ENCODE peak calls at places on chromosomes 7 and 10, in nine cellular contexts. D, U, A, S, L, H, C, E and X are unnamed samples. For H3K27me3, the result is how much of the 10 kb centered on the place peaks cover.

GRCh38 chr7:26188291-26188999 is 12.1 kb downstream of the HNRNPA2B1 start:
- DNase-seq in D (no peak), U (no peak), A (no peak), S (no peak), L (no peak), H (no peak), C (no peak), E (no peak), X (no peak)

GRCh38 chr7:124171068-124171467 is 138.2 kb upstream of the TMEM229A start:
- DNase-seq in D (peak), U (no peak), A (no peak), S (peak), L (no peak), H (no peak), C (no peak), E (no peak), X (no peak)

GRCh38 chr10:6058677-6059475 is 3.3 kb downstream of the IL2RA start:
- DNase-seq in D (no peak), U (no peak), A (no peak), S (no peak), L (no peak), H (no peak), C (no peak), E (no peak), X (no peak)

GRCh38 chr7:149317986-149318672 is 56.1 kb downstream of the ZNF783 start:
- DNase-seq in D (no peak), U (no peak), A (no peak), S (no peak), L (no peak), H (no peak), C (no peak), E (no peak), X (no peak)

GRCh38 chr7:1512781-1513656 is 8.8 kb upstream of the INTS1 start:
- DNase-seq in D (peak), U (peak), A (peak), S (peak), L (no peak), H (no peak), C (peak), E (peak), X (no peak)

GRCh38 chr7:44827567-44827966 is 20.3 kb downstream of the H2AZ2 start:
- DNase-seq in D (no peak), U (peak), A (no peak), S (no peak), L (no peak), H (no peak), C (no peak), E (no peak), X (no peak)

GRCh38 chr10:7408003-7408493 is 2.8 kb downstream of the SFMBT2 start:
- DNase-seq in D (peak), U (peak), A (no peak), S (no peak), L (no peak), H (peak), C (peak), E (peak), X (no peak)

GRCh38 chr10:45372251-45372951 is 1.6 kb upstream of the ALOX5 start:
- DNase-seq in D (no peak), U (no peak), A (no peak), S (no peak), L (no peak), H (no peak), C (no peak), E (no peak), X (no peak)

GRCh38 chr7:98107313-98107691 is 640 bp downstream of the LMTK2 start:
- DNase-seq in D (no peak), U (no peak), A (no peak), S (no peak), L (peak), H (no peak), C (peak), E (no peak), X (no peak)

GRCh38 chr10:48608926-48609325 is 4.1 kb upstream of the ARHGAP22 start:
- DNase-seq in D (no peak), U (no peak), A (no peak), S (no peak), L (no peak), H (peak), C (peak), E (no peak), X (no peak)

GRCh38 chr10:111113961-111114830 is 37.4 kb downstream of the ADRA2A start:
- DNase-seq in D (no peak), U (no peak), A (no peak), S (peak), L (no peak), H (no peak), C (peak), E (no peak), X (no peak)

GRCh38 chr10:109978481-109978880 is 29.3 kb upstream of the ADD3 start:
- DNase-seq in D (peak), U (no peak), A (no peak), S (peak), L (peak), H (no peak), C (peak), E (no peak), X (no peak)

GRCh38 chr7:93390660-93391059 is 158.5 kb downstream of the VPS50 start:
- DNase-seq in D (no peak), U (no peak), A (no peak), S (no peak), L (no peak), H (no peak), C (no peak), E (no peak), X (no peak)

GRCh38 chr7:138954545-138955475 is 26.4 kb downstream of the KIAA1549 start:
- DNase-seq in D (no peak), U (no peak), A (no peak), S (no peak), L (no peak), H (no peak), C (no peak), E (no peak), X (no peak)

GRCh38 chr10:48935141-48935540 is 4.5 kb downstream of the LRRC18 start:
- DNase-seq in D (peak), U (no peak), A (no peak), S (no peak), L (no peak), H (no peak), C (peak), E (no peak), X (no peak)

GRCh38 chr7:3200504-3200903 is 100.5 kb upstream of the SDK1 start:
- DNase-seq in D (peak), U (peak), A (no peak), S (peak), L (no peak), H (no peak), C (peak), E (no peak), X (no peak)

GRCh38 chr7:123604739-123605138 is 3.1 kb downstream of the ASB15 start:
- DNase-seq in D (no peak), U (no peak), A (no peak), S (no peak), L (no peak), H (no peak), C (no peak), E (no peak), X (no peak)

GRCh38 chr10:83723080-83723479 is 416.2 kb upstream of the GHITM start:
- DNase-seq in D (no peak), U (no peak), A (no peak), S (no peak), L (no peak), H (no peak), C (no peak), E (no peak), X (no peak)

GRCh38 chr10:43045631-43046287 is 31.1 kb upstream of the RET start:
- DNase-seq in D (no peak), U (peak), A (peak), S (no peak), L (no peak), H (no peak), C (no peak), E (no peak), X (no peak)

GRCh38 chr7:106376026-106376799 is 91.4 kb upstream of the NAMPT start:
- DNase-seq in D (no peak), U (no peak), A (no peak), S (no peak), L (no peak), H (no peak), C (no peak), E (no peak), X (no peak)

GRCh38 chr10:36479073-36479472 is 646.3 kb upstream of the ANKRD30A start:
- DNase-seq in D (no peak), U (no peak), A (no peak), S (no peak), L (no peak), H (no peak), C (no peak), E (no peak), X (no peak)

GRCh38 chr10:114400091-114400490 is 4.2 kb downstream of the AFAP1L2 start:
- DNase-seq in D (no peak), U (no peak), A (no peak), S (no peak), L (no peak), H (no peak), C (no peak), E (no peak), X (no peak)

GRCh38 chr7:44973610-44974401 is 5.0 kb downstream of the MYO1G start:
- DNase-seq in D (peak), U (no peak), A (no peak), S (peak), L (peak), H (peak), C (peak), E (no peak), X (no peak)

GRCh38 chr10:114849674-114850073 is 28.1 kb downstream of the FHIP2A start:
- DNase-seq in D (no peak), U (no peak), A (no peak), S (no peak), L (no peak), H (no peak), C (no peak), E (no peak), X (no peak)

GRCh38 chr10:29851241-29851640 is 208.1 kb downstream of the JCAD start:
- DNase-seq in D (no peak), U (no peak), A (no peak), S (no peak), L (no peak), H (no peak), C (no peak), E (no peak), X (no peak)

GRCh38 chr10:78577673-78578072 is 491.1 kb upstream of the ZMIZ1 start:
- DNase-seq in D (no peak), U (no peak), A (no peak), S (no peak), L (no peak), H (no peak), C (no peak), E (no peak), X (no peak)

GRCh38 chr7:55591282-55591931 is 19.1 kb upstream of the VOPP1 start:
- DNase-seq in D (no peak), U (no peak), A (no peak), S (no peak), L (no peak), H (no peak), C (no peak), E (no peak), X (no peak)

GRCh38 chr10:70381491-70382421 is 669 bp downstream of the LRRC20 start:
- DNase-seq in D (peak), U (peak), A (no peak), S (peak), L (no peak), H (no peak), C (peak), E (no peak), X (no peak)

GRCh38 chr10:118521415-118522117 is 73.9 kb downstream of the PRLHR start:
- DNase-seq in D (no peak), U (no peak), A (no peak), S (no peak), L (no peak), H (no peak), C (no peak), E (no peak), X (no peak)

GRCh38 chr10:118518095-118518494 is 77.4 kb downstream of the PRLHR start:
- DNase-seq in D (no peak), U (no peak), A (no peak), S (no peak), L (no peak), H (no peak), C (no peak), E (no peak), X (no peak)

GRCh38 chr10:118523775-118524174 is 71.7 kb downstream of the PRLHR start:
- DNase-seq in D (no peak), U (no peak), A (no peak), S (no peak), L (no peak), H (no peak), C (peak), E (no peak), X (no peak)

GRCh38 chr10:118520116-118520742 is 75.2 kb downstream of the PRLHR start:
- DNase-seq in D (no peak), U (no peak), A (no peak), S (no peak), L (no peak), H (no peak), C (no peak), E (no peak), X (no peak)

GRCh38 chr10:118522791-118523498 is 72.5 kb downstream of the PRLHR start:
- DNase-seq in D (peak), U (no peak), A (no peak), S (peak), L (no peak), H (no peak), C (peak), E (no peak), X (peak)
- H3K27me3 ChIP-seq in D (under half), U (under half), A (under half), S (under half), L (under half), H (under half), C (under half), E (under half), X (under half)

DNA sequence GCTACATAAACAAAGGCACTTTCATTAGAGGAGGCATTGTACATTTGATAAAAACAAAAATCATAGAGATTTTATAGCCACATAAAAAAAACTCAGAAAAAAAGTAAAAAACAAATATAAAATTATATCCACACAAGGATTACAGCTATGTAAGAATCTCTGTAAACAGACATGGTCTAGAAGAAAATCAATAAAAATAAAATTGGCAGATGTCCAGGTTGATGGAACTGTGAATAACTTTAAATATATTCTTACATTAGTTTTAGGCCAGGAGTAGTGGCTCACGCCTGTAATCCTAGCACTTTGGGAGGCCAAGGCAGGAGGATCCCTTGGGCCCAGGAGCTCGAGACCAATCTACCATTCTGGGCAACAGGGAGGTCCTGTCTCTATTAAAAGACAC is 19.2 kb downstream of the SLC35B4 start:
- DNase-seq in D (no peak), U (no peak), A (no peak), S (no peak), L (no peak), H (no peak), C (no peak), E (no peak), X (no peak)
- H3K27me3 ChIP-seq in D (under half), U (under half), A (under half), S (under half), L (under half), H (under half), C (under half), E (under half), X (under half)

GRCh38 chr10:101290415-101290814 is 61.2 kb upstream of the LBX1 start:
- DNase-seq in D (no peak), U (no peak), A (no peak), S (no peak), L (no peak), H (no peak), C (no peak), E (no peak), X (no peak)
- H3K27me3 ChIP-seq in D (half or more), U (half or more), A (under half), S (half or more), L (under half), H (under half), C (half or more), E (under half), X (half or more)

GRCh38 chr10:13892871-13893270 is 306.1 kb downstream of the PRPF18 start:
- DNase-seq in D (no peak), U (no peak), A (no peak), S (no peak), L (no peak), H (no peak), C (no peak), E (no peak), X (no peak)
- H3K27me3 ChIP-seq in D (under half), U (under half), A (under half), S (under half), L (under half), H (under half), C (under half), E (under half), X (under half)